ENCODE peak calls at places on chromosomes 11 and 22, in ten cellular contexts. One of them, this sample, is unnamed.

GRCh38 chr11:70512716-70513115 is 114.4 kb downstream of the CTTN start:
- DNase-seq in fibroblast of lung: no peak
- DNase-seq in epithelial cell of prostate: no peak
- DNase-seq in M059J: no peak
- DNase-seq in HTR-8/SVneo: no peak
- DNase-seq in neuronal stem cell: no peak
- DNase-seq in stimulated activated CD4-positive, alpha-beta T cell treated with anti-CD3 and anti-CD28 coated beads, Interleukin-15, amount 100 ng/mL, for 24 hours: no peak
- DNase-seq in activated T-cell treated with anti-CD3 and anti-CD28 coated beads, Interleukin-2, amount 50 U/mL, for 48 hours: no peak
- DNase-seq in activated CD4-positive, CD25-positive, alpha-beta regulatory T cell treated with anti-CD3 and anti-CD28 coated beads, Interleukin-2, amount 50 U/mL, for 16 hours: no peak
- DNase-seq in HT1080: no peak
- DNase-seq in this sample: no peak

GRCh38 chr11:561148-562003 is 606 bp downstream of the RASSF7 start:
- DNase-seq in fibroblast of lung: peak; percentile 23
- DNase-seq in epithelial cell of prostate: no peak
- DNase-seq in M059J: peak; percentile 72
- DNase-seq in HTR-8/SVneo: peak; percentile 53
- DNase-seq in neuronal stem cell: no peak
- DNase-seq in stimulated activated CD4-positive, alpha-beta T cell treated with anti-CD3 and anti-CD28 coated beads, Interleukin-15, amount 100 ng/mL, for 24 hours: peak; percentile 41
- DNase-seq in activated T-cell treated with anti-CD3 and anti-CD28 coated beads, Interleukin-2, amount 50 U/mL, for 48 hours: no peak
- DNase-seq in activated CD4-positive, CD25-positive, alpha-beta regulatory T cell treated with anti-CD3 and anti-CD28 coated beads, Interleukin-2, amount 50 U/mL, for 16 hours: no peak
- DNase-seq in HT1080: peak; percentile 41
- DNase-seq in this sample: peak; percentile 47

GRCh38 chr11:71305451-71306125 is 53.2 kb upstream of the SHANK2 start:
- DNase-seq in fibroblast of lung: no peak
- DNase-seq in epithelial cell of prostate: no peak
- DNase-seq in M059J: peak; percentile 14
- DNase-seq in HTR-8/SVneo: no peak
- DNase-seq in neuronal stem cell: no peak
- DNase-seq in stimulated activated CD4-positive, alpha-beta T cell treated with anti-CD3 and anti-CD28 coated beads, Interleukin-15, amount 100 ng/mL, for 24 hours: no peak
- DNase-seq in activated T-cell treated with anti-CD3 and anti-CD28 coated beads, Interleukin-2, amount 50 U/mL, for 48 hours: no peak
- DNase-seq in activated CD4-positive, CD25-positive, alpha-beta regulatory T cell treated with anti-CD3 and anti-CD28 coated beads, Interleukin-2, amount 50 U/mL, for 16 hours: no peak
- DNase-seq in HT1080: peak; percentile 9
- DNase-seq in this sample: peak; percentile 19

GRCh38 chr11:60785806-60786361 is 751 bp downstream of the MS4A10 start:
- DNase-seq in fibroblast of lung: peak; percentile 36
- DNase-seq in epithelial cell of prostate: no peak
- DNase-seq in M059J: peak; percentile 69
- DNase-seq in HTR-8/SVneo: no peak
- DNase-seq in neuronal stem cell: no peak
- DNase-seq in stimulated activated CD4-positive, alpha-beta T cell treated with anti-CD3 and anti-CD28 coated beads, Interleukin-15, amount 100 ng/mL, for 24 hours: no peak
- DNase-seq in activated T-cell treated with anti-CD3 and anti-CD28 coated beads, Interleukin-2, amount 50 U/mL, for 48 hours: no peak
- DNase-seq in activated CD4-positive, CD25-positive, alpha-beta regulatory T cell treated with anti-CD3 and anti-CD28 coated beads, Interleukin-2, amount 50 U/mL, for 16 hours: no peak
- DNase-seq in HT1080: no peak
- DNase-seq in this sample: peak; percentile 43

GRCh38 chr11:130131957-130132850 is 27.4 kb upstream of the ST14 start:
- DNase-seq in fibroblast of lung: peak; percentile 41
- DNase-seq in epithelial cell of prostate: no peak
- DNase-seq in M059J: peak; percentile 65
- DNase-seq in HTR-8/SVneo: peak; percentile 45
- DNase-seq in neuronal stem cell: peak; percentile 48
- DNase-seq in stimulated activated CD4-positive, alpha-beta T cell treated with anti-CD3 and anti-CD28 coated beads, Interleukin-15, amount 100 ng/mL, for 24 hours: peak; percentile 40
- DNase-seq in activated T-cell treated with anti-CD3 and anti-CD28 coated beads, Interleukin-2, amount 50 U/mL, for 48 hours: peak; percentile 62
- DNase-seq in activated CD4-positive, CD25-positive, alpha-beta regulatory T cell treated with anti-CD3 and anti-CD28 coated beads, Interleukin-2, amount 50 U/mL, for 16 hours: peak; percentile 7
- DNase-seq in HT1080: peak; percentile 66
- DNase-seq in this sample: peak; percentile 65

GRCh38 chr11:91231226-91231625 is 993.4 kb upstream of the FAT3 start:
- DNase-seq in fibroblast of lung: peak; percentile 6
- DNase-seq in epithelial cell of prostate: no peak
- DNase-seq in M059J: no peak
- DNase-seq in HTR-8/SVneo: no peak
- DNase-seq in neuronal stem cell: no peak
- DNase-seq in stimulated activated CD4-positive, alpha-beta T cell treated with anti-CD3 and anti-CD28 coated beads, Interleukin-15, amount 100 ng/mL, for 24 hours: no peak
- DNase-seq in activated T-cell treated with anti-CD3 and anti-CD28 coated beads, Interleukin-2, amount 50 U/mL, for 48 hours: no peak
- DNase-seq in activated CD4-positive, CD25-positive, alpha-beta regulatory T cell treated with anti-CD3 and anti-CD28 coated beads, Interleukin-2, amount 50 U/mL, for 16 hours: no peak
- DNase-seq in HT1080: no peak
- DNase-seq in this sample: no peak

GRCh38 chr11:108216988-108217387 is 5.5 kb downstream of the NPAT start:
- DNase-seq in fibroblast of lung: no peak
- DNase-seq in epithelial cell of prostate: no peak
- DNase-seq in M059J: no peak
- DNase-seq in HTR-8/SVneo: no peak
- DNase-seq in neuronal stem cell: no peak
- DNase-seq in stimulated activated CD4-positive, alpha-beta T cell treated with anti-CD3 and anti-CD28 coated beads, Interleukin-15, amount 100 ng/mL, for 24 hours: peak; percentile 31
- DNase-seq in activated T-cell treated with anti-CD3 and anti-CD28 coated beads, Interleukin-2, amount 50 U/mL, for 48 hours: no peak
- DNase-seq in activated CD4-positive, CD25-positive, alpha-beta regulatory T cell treated with anti-CD3 and anti-CD28 coated beads, Interleukin-2, amount 50 U/mL, for 16 hours: no peak
- DNase-seq in HT1080: no peak
- DNase-seq in this sample: no peak

GRCh38 chr11:106311531-106312230 is 234.2 kb downstream of the AASDHPPT start:
- DNase-seq in fibroblast of lung: no peak
- DNase-seq in epithelial cell of prostate: no peak
- DNase-seq in M059J: no peak
- DNase-seq in HTR-8/SVneo: no peak
- DNase-seq in neuronal stem cell: no peak
- DNase-seq in stimulated activated CD4-positive, alpha-beta T cell treated with anti-CD3 and anti-CD28 coated beads, Interleukin-15, amount 100 ng/mL, for 24 hours: no peak
- DNase-seq in activated T-cell treated with anti-CD3 and anti-CD28 coated beads, Interleukin-2, amount 50 U/mL, for 48 hours: no peak
- DNase-seq in activated CD4-positive, CD25-positive, alpha-beta regulatory T cell treated with anti-CD3 and anti-CD28 coated beads, Interleukin-2, amount 50 U/mL, for 16 hours: no peak
- DNase-seq in HT1080: no peak
- DNase-seq in this sample: no peak

GRCh38 chr11:66570117-66570825 is 1.9 kb upstream of the CTSF start:
- DNase-seq in fibroblast of lung: no peak
- DNase-seq in epithelial cell of prostate: no peak
- DNase-seq in M059J: no peak
- DNase-seq in HTR-8/SVneo: no peak
- DNase-seq in neuronal stem cell: no peak
- DNase-seq in stimulated activated CD4-positive, alpha-beta T cell treated with anti-CD3 and anti-CD28 coated beads, Interleukin-15, amount 100 ng/mL, for 24 hours: no peak
- DNase-seq in activated T-cell treated with anti-CD3 and anti-CD28 coated beads, Interleukin-2, amount 50 U/mL, for 48 hours: no peak
- DNase-seq in activated CD4-positive, CD25-positive, alpha-beta regulatory T cell treated with anti-CD3 and anti-CD28 coated beads, Interleukin-2, amount 50 U/mL, for 16 hours: no peak
- DNase-seq in HT1080: no peak
- DNase-seq in this sample: no peak

GRCh38 chr22:38863531-38864131 is 8.4 kb downstream of the CBX6 start:
- DNase-seq in fibroblast of lung: no peak
- DNase-seq in epithelial cell of prostate: no peak
- DNase-seq in M059J: no peak
- DNase-seq in HTR-8/SVneo: no peak
- DNase-seq in neuronal stem cell: no peak
- DNase-seq in stimulated activated CD4-positive, alpha-beta T cell treated with anti-CD3 and anti-CD28 coated beads, Interleukin-15, amount 100 ng/mL, for 24 hours: no peak
- DNase-seq in activated T-cell treated with anti-CD3 and anti-CD28 coated beads, Interleukin-2, amount 50 U/mL, for 48 hours: no peak
- DNase-seq in activated CD4-positive, CD25-positive, alpha-beta regulatory T cell treated with anti-CD3 and anti-CD28 coated beads, Interleukin-2, amount 50 U/mL, for 16 hours: no peak
- DNase-seq in HT1080: no peak
- DNase-seq in this sample: no peak

GRCh38 chr11:87179621-87180020 is 141.9 kb downstream of the TMEM135 start:
- DNase-seq in fibroblast of lung: no peak
- DNase-seq in epithelial cell of prostate: no peak
- DNase-seq in M059J: no peak
- DNase-seq in HTR-8/SVneo: no peak
- DNase-seq in neuronal stem cell: no peak
- DNase-seq in stimulated activated CD4-positive, alpha-beta T cell treated with anti-CD3 and anti-CD28 coated beads, Interleukin-15, amount 100 ng/mL, for 24 hours: no peak
- DNase-seq in activated T-cell treated with anti-CD3 and anti-CD28 coated beads, Interleukin-2, amount 50 U/mL, for 48 hours: no peak
- DNase-seq in activated CD4-positive, CD25-positive, alpha-beta regulatory T cell treated with anti-CD3 and anti-CD28 coated beads, Interleukin-2, amount 50 U/mL, for 16 hours: no peak
- DNase-seq in HT1080: no peak
- DNase-seq in this sample: no peak

GRCh38 chr11:11265994-11266606 is 87.0 kb downstream of the CSNK2A3 start:
- DNase-seq in fibroblast of lung: no peak
- DNase-seq in epithelial cell of prostate: no peak
- DNase-seq in M059J: no peak
- DNase-seq in HTR-8/SVneo: peak; percentile 55
- DNase-seq in neuronal stem cell: peak; percentile 42
- DNase-seq in stimulated activated CD4-positive, alpha-beta T cell treated with anti-CD3 and anti-CD28 coated beads, Interleukin-15, amount 100 ng/mL, for 24 hours: peak; percentile 74
- DNase-seq in activated T-cell treated with anti-CD3 and anti-CD28 coated beads, Interleukin-2, amount 50 U/mL, for 48 hours: peak; percentile 79
- DNase-seq in activated CD4-positive, CD25-positive, alpha-beta regulatory T cell treated with anti-CD3 and anti-CD28 coated beads, Interleukin-2, amount 50 U/mL, for 16 hours: no peak
- DNase-seq in HT1080: peak; percentile 26
- DNase-seq in this sample: no peak

GRCh38 chr11:90744169-90744568 is 521.3 kb upstream of the CHORDC1 start:
- DNase-seq in fibroblast of lung: no peak
- DNase-seq in epithelial cell of prostate: no peak
- DNase-seq in M059J: no peak
- DNase-seq in HTR-8/SVneo: no peak
- DNase-seq in neuronal stem cell: no peak
- DNase-seq in stimulated activated CD4-positive, alpha-beta T cell treated with anti-CD3 and anti-CD28 coated beads, Interleukin-15, amount 100 ng/mL, for 24 hours: no peak
- DNase-seq in activated T-cell treated with anti-CD3 and anti-CD28 coated beads, Interleukin-2, amount 50 U/mL, for 48 hours: no peak
- DNase-seq in activated CD4-positive, CD25-positive, alpha-beta regulatory T cell treated with anti-CD3 and anti-CD28 coated beads, Interleukin-2, amount 50 U/mL, for 16 hours: no peak
- DNase-seq in HT1080: no peak
- DNase-seq in this sample: no peak

GRCh38 chr11:126007263-126007662 is 55.4 kb downstream of the CDON start:
- DNase-seq in fibroblast of lung: peak; percentile 74
- DNase-seq in epithelial cell of prostate: peak; percentile 14
- DNase-seq in M059J: peak; percentile 69
- DNase-seq in HTR-8/SVneo: no peak
- DNase-seq in neuronal stem cell: no peak
- DNase-seq in stimulated activated CD4-positive, alpha-beta T cell treated with anti-CD3 and anti-CD28 coated beads, Interleukin-15, amount 100 ng/mL, for 24 hours: no peak
- DNase-seq in activated T-cell treated with anti-CD3 and anti-CD28 coated beads, Interleukin-2, amount 50 U/mL, for 48 hours: no peak
- DNase-seq in activated CD4-positive, CD25-positive, alpha-beta regulatory T cell treated with anti-CD3 and anti-CD28 coated beads, Interleukin-2, amount 50 U/mL, for 16 hours: no peak
- DNase-seq in HT1080: peak; percentile 13
- DNase-seq in this sample: peak; percentile 80

GRCh38 chr11:111983187-111983986 is 41.8 kb upstream of the DLAT start:
- DNase-seq in fibroblast of lung: peak; percentile 73
- DNase-seq in epithelial cell of prostate: no peak
- DNase-seq in M059J: no peak
- DNase-seq in HTR-8/SVneo: no peak
- DNase-seq in neuronal stem cell: peak; percentile 67
- DNase-seq in stimulated activated CD4-positive, alpha-beta T cell treated with anti-CD3 and anti-CD28 coated beads, Interleukin-15, amount 100 ng/mL, for 24 hours: no peak
- DNase-seq in activated T-cell treated with anti-CD3 and anti-CD28 coated beads, Interleukin-2, amount 50 U/mL, for 48 hours: no peak
- DNase-seq in activated CD4-positive, CD25-positive, alpha-beta regulatory T cell treated with anti-CD3 and anti-CD28 coated beads, Interleukin-2, amount 50 U/mL, for 16 hours: no peak
- DNase-seq in HT1080: no peak
- DNase-seq in this sample: peak; percentile 33

GRCh38 chr11:35851342-35851741 is 92.5 kb upstream of the LDLRAD3 start:
- DNase-seq in fibroblast of lung: no peak
- DNase-seq in epithelial cell of prostate: no peak
- DNase-seq in M059J: no peak
- DNase-seq in HTR-8/SVneo: no peak
- DNase-seq in neuronal stem cell: no peak
- DNase-seq in stimulated activated CD4-positive, alpha-beta T cell treated with anti-CD3 and anti-CD28 coated beads, Interleukin-15, amount 100 ng/mL, for 24 hours: no peak
- DNase-seq in activated T-cell treated with anti-CD3 and anti-CD28 coated beads, Interleukin-2, amount 50 U/mL, for 48 hours: no peak
- DNase-seq in activated CD4-positive, CD25-positive, alpha-beta regulatory T cell treated with anti-CD3 and anti-CD28 coated beads, Interleukin-2, amount 50 U/mL, for 16 hours: no peak
- DNase-seq in HT1080: no peak
- DNase-seq in this sample: no peak

GRCh38 chr11:17700991-17701390 is 18.4 kb upstream of the MYOD1 start:
- DNase-seq in fibroblast of lung: no peak
- DNase-seq in epithelial cell of prostate: peak; percentile 39
- DNase-seq in M059J: no peak
- DNase-seq in HTR-8/SVneo: no peak
- DNase-seq in neuronal stem cell: no peak
- DNase-seq in stimulated activated CD4-positive, alpha-beta T cell treated with anti-CD3 and anti-CD28 coated beads, Interleukin-15, amount 100 ng/mL, for 24 hours: no peak
- DNase-seq in activated T-cell treated with anti-CD3 and anti-CD28 coated beads, Interleukin-2, amount 50 U/mL, for 48 hours: no peak
- DNase-seq in activated CD4-positive, CD25-positive, alpha-beta regulatory T cell treated with anti-CD3 and anti-CD28 coated beads, Interleukin-2, amount 50 U/mL, for 16 hours: no peak
- DNase-seq in HT1080: no peak
- DNase-seq in this sample: no peak

GRCh38 chr11:2934057-2934550 is 4.9 kb upstream of the PHLDA2 start:
- DNase-seq in fibroblast of lung: no peak
- DNase-seq in epithelial cell of prostate: no peak
- DNase-seq in M059J: no peak
- DNase-seq in HTR-8/SVneo: no peak
- DNase-seq in neuronal stem cell: no peak
- DNase-seq in stimulated activated CD4-positive, alpha-beta T cell treated with anti-CD3 and anti-CD28 coated beads, Interleukin-15, amount 100 ng/mL, for 24 hours: no peak
- DNase-seq in activated T-cell treated with anti-CD3 and anti-CD28 coated beads, Interleukin-2, amount 50 U/mL, for 48 hours: no peak
- DNase-seq in activated CD4-positive, CD25-positive, alpha-beta regulatory T cell treated with anti-CD3 and anti-CD28 coated beads, Interleukin-2, amount 50 U/mL, for 16 hours: no peak
- DNase-seq in HT1080: no peak
- DNase-seq in this sample: no peak

GRCh38 chr22:43994006-43994405 is 30.1 kb upstream of the PARVB start:
- DNase-seq in fibroblast of lung: no peak
- DNase-seq in epithelial cell of prostate: no peak
- DNase-seq in M059J: no peak
- DNase-seq in HTR-8/SVneo: no peak
- DNase-seq in neuronal stem cell: no peak
- DNase-seq in stimulated activated CD4-positive, alpha-beta T cell treated with anti-CD3 and anti-CD28 coated beads, Interleukin-15, amount 100 ng/mL, for 24 hours: no peak
- DNase-seq in activated T-cell treated with anti-CD3 and anti-CD28 coated beads, Interleukin-2, amount 50 U/mL, for 48 hours: no peak
- DNase-seq in activated CD4-positive, CD25-positive, alpha-beta regulatory T cell treated with anti-CD3 and anti-CD28 coated beads, Interleukin-2, amount 50 U/mL, for 16 hours: no peak
- DNase-seq in HT1080: no peak
- DNase-seq in this sample: no peak

GRCh38 chr11:43937434-43938411 is 4.7 kb upstream of the C11orf96 start:
- DNase-seq in fibroblast of lung: peak; percentile 81
- DNase-seq in epithelial cell of prostate: no peak
- DNase-seq in M059J: peak; percentile 78
- DNase-seq in HTR-8/SVneo: peak; percentile 76
- DNase-seq in neuronal stem cell: no peak
- DNase-seq in stimulated activated CD4-positive, alpha-beta T cell treated with anti-CD3 and anti-CD28 coated beads, Interleukin-15, amount 100 ng/mL, for 24 hours: no peak
- DNase-seq in activated T-cell treated with anti-CD3 and anti-CD28 coated beads, Interleukin-2, amount 50 U/mL, for 48 hours: no peak
- DNase-seq in activated CD4-positive, CD25-positive, alpha-beta regulatory T cell treated with anti-CD3 and anti-CD28 coated beads, Interleukin-2, amount 50 U/mL, for 16 hours: no peak
- DNase-seq in HT1080: peak; percentile 77
- DNase-seq in this sample: no peak

GRCh38 chr11:22670803-22671202 is 4.4 kb downstream of the GAS2 start:
- DNase-seq in fibroblast of lung: no peak
- DNase-seq in epithelial cell of prostate: no peak
- DNase-seq in M059J: peak; percentile 10
- DNase-seq in HTR-8/SVneo: no peak
- DNase-seq in neuronal stem cell: no peak
- DNase-seq in stimulated activated CD4-positive, alpha-beta T cell treated with anti-CD3 and anti-CD28 coated beads, Interleukin-15, amount 100 ng/mL, for 24 hours: no peak
- DNase-seq in activated T-cell treated with anti-CD3 and anti-CD28 coated beads, Interleukin-2, amount 50 U/mL, for 48 hours: no peak
- DNase-seq in activated CD4-positive, CD25-positive, alpha-beta regulatory T cell treated with anti-CD3 and anti-CD28 coated beads, Interleukin-2, amount 50 U/mL, for 16 hours: no peak
- DNase-seq in HT1080: peak; percentile 23
- DNase-seq in this sample: no peak

GRCh38 chr22:48576333-48577013 is 1251.2 kb downstream of the BRD1 start:
- DNase-seq in fibroblast of lung: peak; percentile 29
- DNase-seq in epithelial cell of prostate: no peak
- DNase-seq in M059J: no peak
- DNase-seq in HTR-8/SVneo: no peak
- DNase-seq in neuronal stem cell: peak; percentile 57
- DNase-seq in stimulated activated CD4-positive, alpha-beta T cell treated with anti-CD3 and anti-CD28 coated beads, Interleukin-15, amount 100 ng/mL, for 24 hours: peak; percentile 33
- DNase-seq in activated T-cell treated with anti-CD3 and anti-CD28 coated beads, Interleukin-2, amount 50 U/mL, for 48 hours: peak; percentile 46
- DNase-seq in activated CD4-positive, CD25-positive, alpha-beta regulatory T cell treated with anti-CD3 and anti-CD28 coated beads, Interleukin-2, amount 50 U/mL, for 16 hours: no peak
- DNase-seq in HT1080: no peak
- DNase-seq in this sample: no peak

GRCh38 chr11:117750916-117751773 is 45.9 kb downstream of the DSCAML1 start:
- DNase-seq in fibroblast of lung: no peak
- DNase-seq in epithelial cell of prostate: no peak
- DNase-seq in M059J: no peak
- DNase-seq in HTR-8/SVneo: no peak
- DNase-seq in neuronal stem cell: no peak
- DNase-seq in stimulated activated CD4-positive, alpha-beta T cell treated with anti-CD3 and anti-CD28 coated beads, Interleukin-15, amount 100 ng/mL, for 24 hours: no peak
- DNase-seq in activated T-cell treated with anti-CD3 and anti-CD28 coated beads, Interleukin-2, amount 50 U/mL, for 48 hours: no peak
- DNase-seq in activated CD4-positive, CD25-positive, alpha-beta regulatory T cell treated with anti-CD3 and anti-CD28 coated beads, Interleukin-2, amount 50 U/mL, for 16 hours: no peak
- DNase-seq in HT1080: no peak
- DNase-seq in this sample: no peak

GRCh38 chr22:42905217-42905616 is 48.1 kb upstream of the ARFGAP3 start:
- DNase-seq in fibroblast of lung: no peak
- DNase-seq in epithelial cell of prostate: no peak
- DNase-seq in M059J: no peak
- DNase-seq in HTR-8/SVneo: no peak
- DNase-seq in neuronal stem cell: no peak
- DNase-seq in stimulated activated CD4-positive, alpha-beta T cell treated with anti-CD3 and anti-CD28 coated beads, Interleukin-15, amount 100 ng/mL, for 24 hours: no peak
- DNase-seq in activated T-cell treated with anti-CD3 and anti-CD28 coated beads, Interleukin-2, amount 50 U/mL, for 48 hours: no peak
- DNase-seq in activated CD4-positive, CD25-positive, alpha-beta regulatory T cell treated with anti-CD3 and anti-CD28 coated beads, Interleukin-2, amount 50 U/mL, for 16 hours: no peak
- DNase-seq in HT1080: no peak
- DNase-seq in this sample: no peak

GRCh38 chr11:8745431-8745986 is 62.9 kb downstream of the RPL27A start:
- DNase-seq in fibroblast of lung: peak; percentile 42
- DNase-seq in epithelial cell of prostate: no peak
- DNase-seq in M059J: peak; percentile 19
- DNase-seq in HTR-8/SVneo: no peak
- DNase-seq in neuronal stem cell: no peak
- DNase-seq in stimulated activated CD4-positive, alpha-beta T cell treated with anti-CD3 and anti-CD28 coated beads, Interleukin-15, amount 100 ng/mL, for 24 hours: no peak
- DNase-seq in activated T-cell treated with anti-CD3 and anti-CD28 coated beads, Interleukin-2, amount 50 U/mL, for 48 hours: no peak
- DNase-seq in activated CD4-positive, CD25-positive, alpha-beta regulatory T cell treated with anti-CD3 and anti-CD28 coated beads, Interleukin-2, amount 50 U/mL, for 16 hours: no peak
- DNase-seq in HT1080: no peak
- DNase-seq in this sample: no peak

GRCh38 chr11:55942785-55943392 is 6.7 kb upstream of the OR5I1 start:
- DNase-seq in fibroblast of lung: peak; percentile 1
- DNase-seq in epithelial cell of prostate: no peak
- DNase-seq in M059J: peak; percentile 19
- DNase-seq in HTR-8/SVneo: peak; percentile 0
- DNase-seq in neuronal stem cell: peak; percentile 45
- DNase-seq in stimulated activated CD4-positive, alpha-beta T cell treated with anti-CD3 and anti-CD28 coated beads, Interleukin-15, amount 100 ng/mL, for 24 hours: no peak
- DNase-seq in activated T-cell treated with anti-CD3 and anti-CD28 coated beads, Interleukin-2, amount 50 U/mL, for 48 hours: no peak
- DNase-seq in activated CD4-positive, CD25-positive, alpha-beta regulatory T cell treated with anti-CD3 and anti-CD28 coated beads, Interleukin-2, amount 50 U/mL, for 16 hours: no peak
- DNase-seq in HT1080: peak; percentile 15
- DNase-seq in this sample: peak; percentile 28

GRCh38 chr11:74583024-74583624 is 9.3 kb upstream of the POLD3 start:
- DNase-seq in fibroblast of lung: no peak
- DNase-seq in epithelial cell of prostate: no peak
- DNase-seq in M059J: no peak
- DNase-seq in HTR-8/SVneo: no peak
- DNase-seq in neuronal stem cell: no peak
- DNase-seq in stimulated activated CD4-positive, alpha-beta T cell treated with anti-CD3 and anti-CD28 coated beads, Interleukin-15, amount 100 ng/mL, for 24 hours: no peak
- DNase-seq in activated T-cell treated with anti-CD3 and anti-CD28 coated beads, Interleukin-2, amount 50 U/mL, for 48 hours: no peak
- DNase-seq in activated CD4-positive, CD25-positive, alpha-beta regulatory T cell treated with anti-CD3 and anti-CD28 coated beads, Interleukin-2, amount 50 U/mL, for 16 hours: no peak
- DNase-seq in HT1080: no peak
- DNase-seq in this sample: no peak

GRCh38 chr11:67027943-67028542 is 5.1 kb downstream of the SYT12 start:
- DNase-seq in fibroblast of lung: no peak
- DNase-seq in epithelial cell of prostate: no peak
- DNase-seq in M059J: peak; percentile 92
- DNase-seq in HTR-8/SVneo: no peak
- DNase-seq in neuronal stem cell: no peak
- DNase-seq in stimulated activated CD4-positive, alpha-beta T cell treated with anti-CD3 and anti-CD28 coated beads, Interleukin-15, amount 100 ng/mL, for 24 hours: no peak
- DNase-seq in activated T-cell treated with anti-CD3 and anti-CD28 coated beads, Interleukin-2, amount 50 U/mL, for 48 hours: no peak
- DNase-seq in activated CD4-positive, CD25-positive, alpha-beta regulatory T cell treated with anti-CD3 and anti-CD28 coated beads, Interleukin-2, amount 50 U/mL, for 16 hours: no peak
- DNase-seq in HT1080: no peak
- DNase-seq in this sample: peak; percentile 83

This sample was measured in RPMI7951.